ENCODE peak calls at places on chromosomes 3 and 15, in six cellular contexts. One of them, this sample, is unnamed.

GRCh38 chr3:69659180-69659915 is 79.9 kb upstream of the MITF start:
- DNase-seq in ecto neural progenitor cell: no peak
- DNase-seq in fibroblast of mammary gland: no peak
- DNase-seq in GM20000: no peak
- DNase-seq in ELR: no peak
- DNase-seq in AG09309: no peak
- DNase-seq in this sample: no peak

GRCh38 chr3:173371848-173372487 is 25.6 kb upstream of the NLGN1 start:
- DNase-seq in AG09309: no peak
- DNase-seq in ecto neural progenitor cell: no peak
- DNase-seq in ELR: peak
- DNase-seq in GM20000: no peak
- DNase-seq in fibroblast of mammary gland: peak
- DNase-seq in this sample: no peak

GRCh38 chr3:165854696-165855095 is 17.5 kb upstream of the BCHE start:
- DNase-seq in fibroblast of mammary gland: peak
- DNase-seq in ecto neural progenitor cell: no peak
- DNase-seq in GM20000: peak
- DNase-seq in ELR: peak
- DNase-seq in AG09309: no peak
- DNase-seq in this sample: no peak

GRCh38 chr3:161414907-161415306 is 43.6 kb upstream of the SPTSSB start:
- DNase-seq in GM20000: no peak
- DNase-seq in fibroblast of mammary gland: no peak
- DNase-seq in AG09309: no peak
- DNase-seq in ELR: no peak
- DNase-seq in ecto neural progenitor cell: no peak
- DNase-seq in this sample: no peak

GRCh38 chr3:7423995-7424394 is 563.1 kb downstream of the GRM7 start:
- DNase-seq in ecto neural progenitor cell: no peak
- DNase-seq in ELR: no peak
- DNase-seq in GM20000: no peak
- DNase-seq in AG09309: no peak
- DNase-seq in fibroblast of mammary gland: no peak
- DNase-seq in this sample: no peak

GRCh38 chr15:57149196-57149595 is 227.1 kb upstream of the CGNL1 start:
- DNase-seq in fibroblast of mammary gland: peak
- DNase-seq in GM20000: no peak
- DNase-seq in ELR: no peak
- DNase-seq in ecto neural progenitor cell: no peak
- DNase-seq in AG09309: no peak
- DNase-seq in this sample: no peak

GRCh38 chr3:46903341-46904302 is 26.1 kb downstream of the PTH1R start:
- DNase-seq in AG09309: no peak
- DNase-seq in ELR: peak
- DNase-seq in fibroblast of mammary gland: peak
- DNase-seq in GM20000: no peak
- DNase-seq in ecto neural progenitor cell: no peak
- DNase-seq in this sample: no peak

GRCh38 chr15:80561500-80561899 is 133.6 kb upstream of the ABHD17C start:
- DNase-seq in AG09309: no peak
- DNase-seq in fibroblast of mammary gland: peak
- DNase-seq in ecto neural progenitor cell: no peak
- DNase-seq in GM20000: no peak
- DNase-seq in ELR: no peak
- DNase-seq in this sample: no peak

GRCh38 chr15:26355671-26356070 is 417.2 kb downstream of the GABRB3 start:
- DNase-seq in fibroblast of mammary gland: no peak
- DNase-seq in GM20000: no peak
- DNase-seq in ELR: no peak
- DNase-seq in ecto neural progenitor cell: no peak
- DNase-seq in AG09309: no peak
- DNase-seq in this sample: no peak

GRCh38 chr3:74630602-74631001 is 16.1 kb upstream of the CNTN3 start:
- DNase-seq in ecto neural progenitor cell: no peak
- DNase-seq in fibroblast of mammary gland: peak
- DNase-seq in GM20000: no peak
- DNase-seq in AG09309: peak
- DNase-seq in ELR: no peak
- DNase-seq in this sample: no peak

GRCh38 chr3:16171009-16171408 is 3.5 kb upstream of the GALNT15 start:
- DNase-seq in AG09309: no peak
- DNase-seq in GM20000: no peak
- DNase-seq in fibroblast of mammary gland: peak
- DNase-seq in ELR: no peak
- DNase-seq in ecto neural progenitor cell: no peak
- DNase-seq in this sample: no peak

GRCh38 chr15:81754078-81754477 is 291.7 kb downstream of the MEX3B start:
- DNase-seq in AG09309: no peak
- DNase-seq in GM20000: no peak
- DNase-seq in ELR: no peak
- DNase-seq in fibroblast of mammary gland: no peak
- DNase-seq in ecto neural progenitor cell: no peak
- DNase-seq in this sample: no peak

GRCh38 chr15:71437404-71437803 is 322.1 kb downstream of the THSD4 start:
- DNase-seq in ecto neural progenitor cell: no peak
- DNase-seq in GM20000: no peak
- DNase-seq in ELR: no peak
- DNase-seq in AG09309: no peak
- DNase-seq in fibroblast of mammary gland: no peak
- DNase-seq in this sample: no peak